ENCODE peak calls at places on chromosomes 7 and 10, in ten cellular contexts. D is AG08396; A is GM13977; S is activated T-cell treated with anti-CD3 and anti-CD28 coated beads for 24 hours; T is NCI-H2029; Z is effector memory CD4-positive, alpha-beta T cell; J is GM03348; F is H4; U is AG04450; M is cardiac fibroblast. P is an unnamed sample.
A peak's percentile ranks its signal among the peaks of the same experiment; 100 is the strongest.

GRCh38 chr7:134553976-134554375 is 5.1 kb downstream of the AKR1B15 start:
- DNase-seq in D (no peak), A (peak; percentile 11), S (no peak), T (no peak), Z (no peak), J (no peak), F (peak; percentile 50), U (no peak), M (peak; percentile 21), P (no peak)

GRCh38 chr10:129342385-129342784 is 124.7 kb upstream of the MGMT start:
- DNase-seq in D (no peak), A (no peak), S (no peak), T (no peak), Z (no peak), J (no peak), F (no peak), U (no peak), M (no peak), P (no peak)

GRCh38 chr10:116718058-116718457 is 24.3 kb downstream of the HSPA12A start:
- DNase-seq in D (no peak), A (no peak), S (no peak), T (no peak), Z (no peak), J (no peak), F (no peak), U (no peak), M (no peak), P (no peak)

GRCh38 chr10:68599754-68600040 is 39.6 kb downstream of the TET1 start:
- DNase-seq in D (no peak), A (no peak), S (no peak), T (no peak), Z (no peak), J (no peak), F (no peak), U (no peak), M (no peak), P (no peak)

GRCh38 chr10:7700577-7701125 is 2.5 kb upstream of the ITIH2 start:
- DNase-seq in D (no peak), A (no peak), S (no peak), T (no peak), Z (no peak), J (no peak), F (no peak), U (no peak), M (peak; percentile 67), P (no peak)

GRCh38 chr10:6624392-6624791 is 44.3 kb upstream of the PRKCQ start:
- DNase-seq in D (no peak), A (no peak), S (no peak), T (no peak), Z (no peak), J (no peak), F (peak; percentile 17), U (no peak), M (no peak), P (no peak)

GRCh38 chr7:157635148-157635500 is 298.3 kb downstream of the DNAJB6 start:
- DNase-seq in D (no peak), A (no peak), S (no peak), T (no peak), Z (no peak), J (no peak), F (no peak), U (no peak), M (no peak), P (no peak)

GRCh38 chr10:63633677-63634487 is 112.7 kb downstream of the REEP3 start:
- DNase-seq in D (peak; percentile 32), A (no peak), S (no peak), T (no peak), Z (no peak), J (peak; percentile 33), F (peak; percentile 54), U (no peak), M (peak; percentile 70), P (no peak)

GRCh38 chr7:87552351-87552750 is 48.3 kb downstream of the ABCB1 start:
- DNase-seq in D (no peak), A (no peak), S (no peak), T (no peak), Z (no peak), J (no peak), F (no peak), U (no peak), M (no peak), P (no peak)

GRCh38 chr10:112404612-112405011 is 30.7 kb downstream of the ACSL5 start:
- DNase-seq in D (no peak), A (no peak), S (no peak), T (no peak), Z (no peak), J (no peak), F (no peak), U (no peak), M (peak; percentile 13), P (no peak)

GRCh38 chr10:79111846-79112614 is 43.3 kb downstream of the ZMIZ1 start:
- DNase-seq in D (no peak), A (no peak), S (no peak), T (no peak), Z (no peak), J (no peak), F (no peak), U (no peak), M (no peak), P (no peak)

GRCh38 chr7:144384071-144384470 is 19.4 kb downstream of the NOBOX start:
- DNase-seq in D (no peak), A (no peak), S (no peak), T (no peak), Z (no peak), J (no peak), F (peak; percentile 44), U (no peak), M (peak; percentile 11), P (no peak)

GRCh38 chr7:18770154-18770807 is 274.7 kb downstream of the HDAC9 start:
- DNase-seq in D (peak; percentile 20), A (no peak), S (no peak), T (no peak), Z (no peak), J (peak; percentile 51), F (no peak), U (no peak), M (peak; percentile 89), P (no peak)

GRCh38 chr7:12674053-12674452 is 13.4 kb upstream of the ARL4A start:
- DNase-seq in D (no peak), A (no peak), S (no peak), T (no peak), Z (no peak), J (no peak), F (no peak), U (no peak), M (no peak), P (no peak)

GRCh38 chr10:33422779-33423520 is 88.5 kb upstream of the NRP1 start:
- DNase-seq in D (no peak), A (no peak), S (no peak), T (no peak), Z (no peak), J (no peak), F (no peak), U (no peak), M (no peak), P (no peak)

GRCh38 chr7:33596694-33597093 is 308.6 kb upstream of the BMPER start:
- DNase-seq in D (no peak), A (no peak), S (no peak), T (no peak), Z (no peak), J (peak; percentile 13), F (no peak), U (no peak), M (no peak), P (no peak)

GRCh38 chr7:94650652-94651051 is 5.3 kb downstream of the SGCE start:
- DNase-seq in D (no peak), A (no peak), S (no peak), T (no peak), Z (no peak), J (no peak), F (no peak), U (no peak), M (no peak), P (no peak)

P was measured in MG63.